ENCODE peak calls at places on chromosomes 6 and 20, in seven cellular contexts. One of them, this sample, is unnamed. For H3K36me3, the result is how much of the 10 kb centered on the place peaks cover.

GRCh38 chr20:36744764-36745191 is 1.1 kb downstream of the NDRG3 start:
- DNase-seq in heart left ventricle: peak
- DNase-seq in right lobe of liver: peak
- DNase-seq in tibial artery: peak
- DNase-seq in neural progenitor cell: peak
- DNase-seq in bronchial epithelial cell: peak
- DNase-seq in PC-3: peak
- DNase-seq in this sample: no peak

GRCh38 chr6:4291453-4292403 is 156.4 kb upstream of the ECI2 start:
- DNase-seq in heart left ventricle: no peak
- DNase-seq in right lobe of liver: no peak
- DNase-seq in tibial artery: no peak
- DNase-seq in neural progenitor cell: no peak
- DNase-seq in bronchial epithelial cell: peak
- DNase-seq in PC-3: peak
- DNase-seq in this sample: no peak

GRCh38 chr6:111709201-111709600 is 103.5 kb upstream of the TRAF3IP2 start:
- DNase-seq in heart left ventricle: no peak
- DNase-seq in right lobe of liver: no peak
- DNase-seq in tibial artery: no peak
- DNase-seq in neural progenitor cell: no peak
- DNase-seq in bronchial epithelial cell: no peak
- DNase-seq in PC-3: no peak
- DNase-seq in this sample: no peak

GRCh38 chr6:141307309-141307998 is 825.3 kb upstream of the GJE1 start:
- DNase-seq in heart left ventricle: no peak
- DNase-seq in right lobe of liver: no peak
- DNase-seq in tibial artery: no peak
- DNase-seq in neural progenitor cell: no peak
- DNase-seq in bronchial epithelial cell: no peak
- DNase-seq in PC-3: no peak
- DNase-seq in this sample: no peak

GRCh38 chr20:25195962-25196700 is 619 bp downstream of the ENTPD6 start:
- DNase-seq in heart left ventricle: no peak
- DNase-seq in right lobe of liver: no peak
- DNase-seq in tibial artery: no peak
- DNase-seq in neural progenitor cell: peak
- DNase-seq in bronchial epithelial cell: peak
- DNase-seq in PC-3: peak
- DNase-seq in this sample: peak

GRCh38 chr20:2864626-2865025 is 8.7 kb upstream of the PTPRA start:
- DNase-seq in heart left ventricle: no peak
- DNase-seq in right lobe of liver: no peak
- DNase-seq in tibial artery: no peak
- DNase-seq in neural progenitor cell: no peak
- DNase-seq in bronchial epithelial cell: no peak
- DNase-seq in PC-3: no peak
- DNase-seq in this sample: no peak

GRCh38 chr6:93789532-93789931 is 370.2 kb upstream of the EPHA7 start:
- DNase-seq in heart left ventricle: no peak
- DNase-seq in right lobe of liver: no peak
- DNase-seq in tibial artery: no peak
- DNase-seq in neural progenitor cell: no peak
- DNase-seq in bronchial epithelial cell: no peak
- DNase-seq in PC-3: no peak
- DNase-seq in this sample: no peak

GRCh38 chr20:19814241-19814640 is 56.2 kb downstream of the RIN2 start:
- DNase-seq in heart left ventricle: no peak
- DNase-seq in right lobe of liver: no peak
- DNase-seq in tibial artery: no peak
- DNase-seq in neural progenitor cell: no peak
- DNase-seq in bronchial epithelial cell: no peak
- DNase-seq in PC-3: no peak
- DNase-seq in this sample: no peak

GRCh38 chr6:29887819-29888581 is 54.3 kb upstream of the HLA-A start:
- DNase-seq in heart left ventricle: peak
- DNase-seq in right lobe of liver: peak
- DNase-seq in tibial artery: peak
- DNase-seq in neural progenitor cell: peak
- DNase-seq in bronchial epithelial cell: peak
- DNase-seq in PC-3: peak
- DNase-seq in this sample: peak

GRCh38 chr20:10639762-10640556 is 33.8 kb downstream of the JAG1 start:
- DNase-seq in heart left ventricle: no peak
- DNase-seq in right lobe of liver: no peak
- DNase-seq in tibial artery: peak
- DNase-seq in neural progenitor cell: peak
- DNase-seq in bronchial epithelial cell: no peak
- DNase-seq in PC-3: no peak
- DNase-seq in this sample: no peak

GRCh38 chr6:2531426-2532208 is 219.1 kb downstream of the MYLK4 start:
- DNase-seq in heart left ventricle: no peak
- DNase-seq in right lobe of liver: no peak
- DNase-seq in tibial artery: no peak
- DNase-seq in neural progenitor cell: no peak
- DNase-seq in bronchial epithelial cell: peak
- DNase-seq in PC-3: peak
- DNase-seq in this sample: no peak

GRCh38 chr6:41596096-41596685 is 42.1 kb upstream of the MDFI start:
- DNase-seq in heart left ventricle: no peak
- DNase-seq in right lobe of liver: no peak
- DNase-seq in tibial artery: no peak
- DNase-seq in neural progenitor cell: no peak
- DNase-seq in bronchial epithelial cell: no peak
- DNase-seq in PC-3: no peak
- DNase-seq in this sample: no peak

GRCh38 chr6:9140861-9141534 is 705.7 kb upstream of the SLC35B3 start:
- DNase-seq in heart left ventricle: no peak
- DNase-seq in right lobe of liver: peak
- DNase-seq in tibial artery: no peak
- DNase-seq in neural progenitor cell: no peak
- DNase-seq in bronchial epithelial cell: peak
- DNase-seq in PC-3: peak
- DNase-seq in this sample: no peak

GRCh38 chr20:25310921-25311728 is 63.2 kb downstream of the PYGB start:
- DNase-seq in heart left ventricle: no peak
- DNase-seq in right lobe of liver: peak
- DNase-seq in tibial artery: peak
- DNase-seq in neural progenitor cell: no peak
- DNase-seq in bronchial epithelial cell: no peak
- DNase-seq in PC-3: peak
- DNase-seq in this sample: no peak

GRCh38 chr20:34090645-34091044 is 21.4 kb downstream of the EIF2S2 start:
- DNase-seq in heart left ventricle: no peak
- DNase-seq in right lobe of liver: no peak
- DNase-seq in tibial artery: no peak
- DNase-seq in neural progenitor cell: no peak
- DNase-seq in bronchial epithelial cell: no peak
- DNase-seq in PC-3: no peak
- DNase-seq in this sample: no peak

GRCh38 chr20:34089655-34090324 is 22.3 kb downstream of the EIF2S2 start:
- DNase-seq in heart left ventricle: peak
- DNase-seq in right lobe of liver: no peak
- DNase-seq in tibial artery: no peak
- DNase-seq in neural progenitor cell: no peak
- DNase-seq in bronchial epithelial cell: no peak
- DNase-seq in PC-3: no peak
- DNase-seq in this sample: no peak

GRCh38 chr20:34088871-34089479 is 23.1 kb downstream of the EIF2S2 start:
- DNase-seq in heart left ventricle: no peak
- DNase-seq in right lobe of liver: no peak
- DNase-seq in tibial artery: no peak
- DNase-seq in neural progenitor cell: no peak
- DNase-seq in bronchial epithelial cell: no peak
- DNase-seq in PC-3: no peak
- DNase-seq in this sample: no peak

GRCh38 chr20:34085544-34086040 is 26.5 kb downstream of the EIF2S2 start:
- DNase-seq in heart left ventricle: no peak
- DNase-seq in right lobe of liver: no peak
- DNase-seq in tibial artery: no peak
- DNase-seq in neural progenitor cell: no peak
- DNase-seq in bronchial epithelial cell: no peak
- DNase-seq in PC-3: no peak
- DNase-seq in this sample: no peak

DNA sequence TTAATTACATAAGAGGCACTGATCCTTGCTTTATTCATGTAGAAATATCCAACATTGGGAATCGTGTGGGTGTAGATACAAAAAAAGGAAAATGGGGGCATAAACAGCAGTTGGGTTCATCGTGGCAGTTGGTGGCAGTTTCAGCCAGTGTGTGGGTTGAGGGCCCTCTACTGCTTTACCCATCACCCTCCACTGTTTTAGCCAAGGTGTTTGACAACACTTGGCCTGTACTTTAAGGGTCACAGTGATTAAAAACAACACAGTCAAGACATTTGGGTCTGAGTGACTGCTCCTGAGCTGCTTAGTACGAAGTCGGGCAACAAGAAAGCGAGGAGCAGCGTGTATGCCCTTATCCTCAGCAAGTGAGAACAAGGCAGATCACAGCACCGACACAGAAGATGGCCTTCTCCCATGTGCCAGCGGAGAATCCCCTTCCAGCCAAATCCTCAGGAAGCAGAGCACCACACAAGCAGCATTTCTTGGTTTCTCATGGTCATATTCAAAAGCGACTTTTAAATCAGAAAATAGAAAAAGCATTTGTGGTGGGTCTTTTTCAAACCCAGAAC is 23.7 kb downstream of the EIF2S2 start:
- DNase-seq in heart left ventricle: no peak
- DNase-seq in right lobe of liver: no peak
- DNase-seq in tibial artery: no peak
- DNase-seq in neural progenitor cell: no peak
- DNase-seq in bronchial epithelial cell: no peak
- DNase-seq in PC-3: no peak
- DNase-seq in this sample: no peak
- H3K36me3 ChIP-seq in heart left ventricle: half or more
- H3K36me3 ChIP-seq in right lobe of liver: half or more
- H3K36me3 ChIP-seq in tibial artery: half or more
- H3K36me3 ChIP-seq in neural progenitor cell: under half
- H3K36me3 ChIP-seq in bronchial epithelial cell: under half
- H3K36me3 ChIP-seq in PC-3: half or more
- H3K36me3 ChIP-seq in this sample: under half

DNA sequence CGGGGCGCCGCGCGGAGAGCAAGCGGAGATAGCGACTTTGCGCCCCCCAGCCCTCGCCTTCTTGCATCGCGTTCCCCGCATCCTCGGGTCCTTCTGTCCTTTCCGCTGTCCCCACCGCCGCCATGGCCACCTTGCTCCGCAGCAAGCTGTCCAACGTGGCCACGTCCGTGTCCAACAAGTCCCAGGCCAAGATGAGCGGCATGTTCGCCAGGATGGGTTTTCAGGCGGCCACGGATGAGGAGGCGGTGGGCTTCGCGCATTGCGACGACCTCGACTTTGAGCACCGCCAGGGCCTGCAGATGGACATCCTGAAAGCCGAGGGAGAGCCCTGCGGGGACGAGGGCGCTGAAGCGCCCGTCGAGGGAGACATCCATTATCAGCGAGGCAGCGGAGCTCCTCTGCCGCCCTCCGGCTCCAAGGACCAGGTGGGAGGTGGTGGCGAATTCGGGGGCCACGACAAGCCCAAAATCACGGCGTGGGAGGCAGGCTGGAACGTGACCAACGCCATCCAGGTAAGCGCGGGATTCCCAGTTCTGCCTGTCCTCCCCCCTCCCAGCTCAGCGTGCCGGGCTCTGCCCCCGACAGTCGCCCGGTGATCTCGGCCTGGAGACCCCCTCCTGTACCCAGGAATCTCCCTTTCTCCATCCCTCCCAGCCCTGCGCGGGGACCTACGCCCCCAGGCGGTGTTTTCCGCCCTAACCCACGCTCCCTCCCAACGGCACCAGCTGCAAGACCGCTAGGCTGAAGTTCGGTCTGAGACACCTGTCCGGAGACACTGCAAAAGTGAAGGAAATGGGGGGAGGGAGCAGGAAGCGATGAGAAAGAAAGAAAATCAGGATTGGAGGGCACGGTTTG is 544 bp downstream of the SLC32A1 start:
- DNase-seq in heart left ventricle: no peak
- DNase-seq in right lobe of liver: no peak
- DNase-seq in tibial artery: no peak
- DNase-seq in neural progenitor cell: peak
- DNase-seq in bronchial epithelial cell: no peak
- DNase-seq in PC-3: no peak
- DNase-seq in this sample: no peak
- TF ChIP-seq CTCF in heart left ventricle: no peak
- TF ChIP-seq CTCF in right lobe of liver: no peak
- TF ChIP-seq CTCF in tibial artery: no peak
- TF ChIP-seq CTCF in neural progenitor cell: peak
- TF ChIP-seq CTCF in bronchial epithelial cell: no peak
- TF ChIP-seq CTCF in PC-3: peak
- TF ChIP-seq CTCF in this sample: no peak

DNA sequence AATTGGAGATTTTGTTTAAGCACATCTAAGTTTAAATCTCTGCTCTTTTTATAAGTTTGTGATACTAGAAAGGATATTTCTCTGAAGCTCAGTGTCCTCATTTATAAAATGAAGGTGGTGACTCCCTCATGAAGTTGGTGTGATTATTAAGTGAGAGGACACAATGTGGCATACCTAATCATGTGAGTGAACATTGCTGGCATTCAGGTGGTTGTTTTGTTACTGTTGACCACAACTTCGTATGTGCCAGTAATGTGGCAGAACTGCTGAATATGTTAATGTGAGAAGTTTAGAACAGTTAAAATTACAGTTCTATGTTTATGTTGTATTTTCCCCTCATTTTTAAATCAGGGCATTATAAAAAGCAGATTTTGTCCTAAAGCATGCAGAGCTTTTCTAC is 127.2 kb downstream of the STXBP5 start:
- DNase-seq in heart left ventricle: no peak
- DNase-seq in right lobe of liver: no peak
- DNase-seq in tibial artery: no peak
- DNase-seq in neural progenitor cell: no peak
- DNase-seq in bronchial epithelial cell: no peak
- DNase-seq in PC-3: no peak
- DNase-seq in this sample: no peak
- H3K36me3 ChIP-seq in heart left ventricle: under half
- H3K36me3 ChIP-seq in right lobe of liver: under half
- H3K36me3 ChIP-seq in tibial artery: under half
- H3K36me3 ChIP-seq in neural progenitor cell: under half
- H3K36me3 ChIP-seq in bronchial epithelial cell: under half
- H3K36me3 ChIP-seq in PC-3: under half
- H3K36me3 ChIP-seq in this sample: under half

DNA sequence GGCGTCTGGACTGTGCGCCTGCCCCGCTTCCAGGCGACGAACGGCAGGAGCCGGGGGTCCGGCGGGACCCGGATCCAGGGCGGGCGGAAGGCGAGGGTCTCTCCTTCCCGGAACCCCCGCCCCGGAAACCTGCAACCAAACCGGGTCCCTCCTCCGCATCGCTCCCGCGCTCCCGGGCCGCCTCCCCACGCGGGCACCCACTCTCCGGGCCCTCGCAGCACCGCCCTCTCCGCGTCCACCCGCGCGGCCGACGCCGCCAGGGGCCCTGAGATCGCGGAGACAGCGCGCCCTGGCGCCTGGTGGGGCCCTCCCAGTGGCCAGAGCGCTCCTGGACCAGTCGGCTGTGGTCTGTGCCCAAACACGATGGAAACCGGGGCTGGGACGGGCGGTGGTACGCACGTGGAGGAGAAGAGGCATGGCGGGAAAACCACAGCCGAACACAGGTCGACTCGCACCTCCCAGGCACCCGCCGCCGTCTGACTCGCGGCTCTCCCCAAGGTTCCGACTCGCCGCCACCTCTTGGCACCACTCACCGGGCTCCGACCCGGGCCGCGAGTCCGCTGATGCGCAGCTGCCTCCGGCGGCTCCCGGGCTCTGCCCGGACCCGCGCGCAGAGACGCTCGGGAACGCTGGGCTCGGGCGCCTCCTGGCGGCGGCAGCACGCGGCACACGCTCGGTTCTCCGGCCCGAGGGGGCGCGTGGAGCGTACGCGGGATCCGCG is 7.9 kb downstream of the NKX2-2 start:
- DNase-seq in heart left ventricle: no peak
- DNase-seq in right lobe of liver: peak
- DNase-seq in tibial artery: no peak
- DNase-seq in neural progenitor cell: peak
- DNase-seq in bronchial epithelial cell: no peak
- DNase-seq in PC-3: peak
- DNase-seq in this sample: peak
- TF ChIP-seq CTCF in heart left ventricle: peak
- TF ChIP-seq CTCF in right lobe of liver: peak
- TF ChIP-seq CTCF in tibial artery: peak
- TF ChIP-seq CTCF in neural progenitor cell: peak
- TF ChIP-seq CTCF in bronchial epithelial cell: peak
- TF ChIP-seq CTCF in PC-3: peak
- TF ChIP-seq CTCF in this sample: peak

This sample was measured in colonic mucosa.